ENCODE peak calls at places on chromosomes 6 and 20, in six cellular contexts. W, Z, G, H, M and O are unnamed samples.
A peak's percentile ranks its signal among the peaks of the same experiment; 100 is the strongest.

GRCh38 chr6:23213651-23214050 is 644.3 kb downstream of the HDGFL1 start:
- DNase-seq in W (no peak), Z (peak; percentile 5), G (no peak), H (no peak), M (no peak), O (no peak)

GRCh38 chr6:29811377-29811776 is 16.2 kb upstream of the HLA-G start:
- DNase-seq in W (no peak), Z (no peak), G (no peak), H (no peak), M (no peak), O (no peak)

GRCh38 chr6:169970306-169970988 is 219.0 kb downstream of the ERMARD start:
- DNase-seq in W (no peak), Z (no peak), G (no peak), H (no peak), M (no peak), O (no peak)

GRCh38 chr6:7262037-7262461 is 51.0 kb downstream of the SSR1 start:
- DNase-seq in W (no peak), Z (peak; percentile 48), G (peak; percentile 16), H (no peak), M (no peak), O (no peak)

GRCh38 chr6:170202416-170203135 is 88.3 kb downstream of the DLL1 start:
- DNase-seq in W (no peak), Z (no peak), G (no peak), H (no peak), M (no peak), O (no peak)

GRCh38 chr6:79672631-79673065 is 41.5 kb downstream of the SH3BGRL2 start:
- DNase-seq in W (no peak), Z (peak; percentile 46), G (no peak), H (no peak), M (no peak), O (no peak)

GRCh38 chr6:251920-252319 is 40.4 kb upstream of the DUSP22 start:
- DNase-seq in W (no peak), Z (peak; percentile 72), G (no peak), H (no peak), M (no peak), O (no peak)

GRCh38 chr20:23657202-23657601 is 19.4 kb upstream of the CST3 start:
- DNase-seq in W (no peak), Z (no peak), G (no peak), H (no peak), M (no peak), O (no peak)

GRCh38 chr20:29079769-29080690 is 2177.4 kb upstream of the DEFB115 start:
- DNase-seq in W (no peak), Z (no peak), G (peak; percentile 71), H (no peak), M (peak; percentile 5), O (no peak)

GRCh38 chr6:158026054-158026900 is 44.6 kb downstream of the SYNJ2 start:
- DNase-seq in W (peak; percentile 88), Z (peak; percentile 75), G (peak; percentile 96), H (peak; percentile 80), M (peak; percentile 65), O (peak; percentile 96)

GRCh38 chr20:33178726-33179125 is 10.8 kb downstream of the BPIFA2 start:
- DNase-seq in W (no peak), Z (no peak), G (no peak), H (no peak), M (no peak), O (no peak)

GRCh38 chr20:17901971-17902370 is 66.6 kb downstream of the SNX5 start:
- DNase-seq in W (no peak), Z (no peak), G (no peak), H (no peak), M (no peak), O (no peak)

GRCh38 chr6:16698988-16699868 is 62.0 kb downstream of the ATXN1 start:
- DNase-seq in W (no peak), Z (peak; percentile 74), G (no peak), H (no peak), M (no peak), O (no peak)

GRCh38 chr6:89895273-89895874 is 1.1 kb downstream of the GJA10 start:
- DNase-seq in W (no peak), Z (peak; percentile 58), G (no peak), H (no peak), M (no peak), O (peak; percentile 42)

GRCh38 chr6:11043552-11043960 is 549 bp downstream of the ELOVL2 start:
- DNase-seq in W (no peak), Z (no peak), G (no peak), H (peak; percentile 24), M (no peak), O (no peak)

GRCh38 chr6:139939189-139939979 is 564.9 kb upstream of the CITED2 start:
- DNase-seq in W (no peak), Z (no peak), G (no peak), H (no peak), M (no peak), O (no peak)

GRCh38 chr6:55925292-55925691 is 49.9 kb upstream of the BMP5 start:
- DNase-seq in W (peak; percentile 59), Z (peak; percentile 85), G (no peak), H (no peak), M (no peak), O (peak; percentile 70)

GRCh38 chr6:132818404-132819359 is 4.3 kb downstream of the RPS12 start:
- DNase-seq in W (no peak), Z (no peak), G (no peak), H (no peak), M (no peak), O (no peak)

GRCh38 chr20:49256261-49256660 is 21.6 kb downstream of the ZNFX1 start:
- DNase-seq in W (no peak), Z (no peak), G (no peak), H (no peak), M (no peak), O (no peak)

GRCh38 chr6:117072134-117072533 is 193.2 kb upstream of the VGLL2 start:
- DNase-seq in W (no peak), Z (peak; percentile 14), G (no peak), H (no peak), M (no peak), O (no peak)

GRCh38 chr6:148166339-148166949 is 176.2 kb upstream of the SASH1 start:
- DNase-seq in W (no peak), Z (peak; percentile 39), G (no peak), H (no peak), M (no peak), O (peak; percentile 1)

GRCh38 chr6:73637404-73637803 is 16.4 kb downstream of the SLC17A5 start:
- DNase-seq in W (no peak), Z (no peak), G (no peak), H (no peak), M (no peak), O (no peak)

GRCh38 chr20:43963872-43964791 is 49.5 kb downstream of the TOX2 start:
- DNase-seq in W (no peak), Z (no peak), G (peak; percentile 68), H (no peak), M (no peak), O (no peak)

GRCh38 chr20:50572922-50573777 is 63.0 kb downstream of the PTPN1 start:
- DNase-seq in W (no peak), Z (no peak), G (peak; percentile 84), H (no peak), M (no peak), O (no peak)

GRCh38 chr6:16086970-16087369 is 41.9 kb upstream of the MYLIP start:
- DNase-seq in W (no peak), Z (no peak), G (no peak), H (no peak), M (no peak), O (no peak)

GRCh38 chr20:24763386-24764026 is 185.6 kb upstream of the CST7 start:
- DNase-seq in W (no peak), Z (no peak), G (no peak), H (no peak), M (no peak), O (no peak)

GRCh38 chr6:31752739-31753319 is 9.6 kb upstream of the SAPCD1 start:
- DNase-seq in W (no peak), Z (peak; percentile 52), G (no peak), H (no peak), M (no peak), O (no peak)

GRCh38 chr6:130742282-130742681 is 84.9 kb upstream of the SMLR1 start:
- DNase-seq in W (no peak), Z (no peak), G (no peak), H (no peak), M (no peak), O (peak; percentile 16)

DNA sequence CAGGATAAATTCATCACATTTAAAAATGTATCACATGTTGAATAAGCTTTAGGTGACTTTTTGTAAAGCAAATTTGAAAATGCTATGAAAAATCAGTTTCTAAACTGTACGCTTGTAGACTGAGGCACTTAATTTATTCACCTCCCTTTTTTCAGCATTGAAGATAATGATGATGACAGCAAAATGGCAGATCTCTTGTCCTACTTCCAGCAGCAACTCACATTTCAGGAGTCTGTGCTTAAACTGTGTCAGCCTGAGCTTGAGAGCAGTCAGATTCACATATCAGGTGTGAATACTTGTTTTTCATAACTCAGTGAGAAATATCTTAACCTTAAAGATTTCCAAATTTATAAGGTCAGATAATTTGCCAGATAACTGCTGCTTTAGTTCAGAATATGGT is 15.6 kb downstream of the FBXO9 start:
- DNase-seq in W (no peak), Z (no peak), G (no peak), H (no peak), M (no peak), O (no peak)
- H3K36me3 ChIP-seq in W (peaks cover 4% of the 10 kb centered on the region), Z (peaks cover 43% of the 10 kb centered on the region), G (peaks cover 88% of the 10 kb centered on the region), H (peaks cover 1% of the 10 kb centered on the region), M (peaks cover 53% of the 10 kb centered on the region), O (no peaks in the 10 kb centered on the region)

GRCh38 chr6:142218441-142218840 is 71.4 kb downstream of the VTA1 start:
- DNase-seq in W (no peak), Z (no peak), G (no peak), H (no peak), M (no peak), O (no peak)

GRCh38 chr6:142210606-142211005 is 63.5 kb downstream of the VTA1 start:
- DNase-seq in W (no peak), Z (no peak), G (no peak), H (no peak), M (no peak), O (no peak)

DNA sequence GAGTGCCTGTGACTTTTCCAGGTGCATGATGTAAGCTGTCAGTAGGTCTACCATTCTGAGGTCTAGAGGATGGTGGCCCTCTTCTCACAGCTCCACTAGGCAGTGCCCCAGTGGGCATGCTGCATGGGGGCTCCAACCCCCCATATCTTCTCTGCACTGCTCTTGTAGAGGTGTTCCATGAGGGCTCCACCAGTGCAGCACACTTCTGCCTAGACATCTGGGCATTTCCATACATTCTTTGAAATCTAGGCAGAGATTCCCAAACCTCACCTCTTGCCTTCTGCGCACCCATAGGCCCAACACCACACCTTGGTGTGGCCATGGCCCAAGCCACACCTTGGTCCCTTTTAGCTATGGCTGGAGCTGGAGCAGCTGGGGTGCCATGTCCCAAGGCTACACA is 66.3 kb downstream of the VTA1 start:
- DNase-seq in W (no peak), Z (no peak), G (no peak), H (no peak), M (no peak), O (no peak)
- H3K36me3 ChIP-seq in W (peaks cover 4% of the 10 kb centered on the region), Z (peaks cover 8% of the 10 kb centered on the region), G (peaks cover 28% of the 10 kb centered on the region), H (peaks cover 8% of the 10 kb centered on the region), M (peaks cover 21% of the 10 kb centered on the region), O (peaks cover 3% of the 10 kb centered on the region)

GRCh38 chr20:10200329-10200728 is 18.3 kb upstream of the SNAP25 start:
- DNase-seq in W (no peak), Z (no peak), G (no peak), H (no peak), M (no peak), O (no peak)
- H3K36me3 ChIP-seq in W (no peaks in the 10 kb centered on the region), Z (no peaks in the 10 kb centered on the region), G (no peaks in the 10 kb centered on the region), H (no peaks in the 10 kb centered on the region), M (no peaks in the 10 kb centered on the region), O (no peaks in the 10 kb centered on the region)

GRCh38 chr20:58647814-58648501 is 3.1 kb upstream of the STX16 start:
- DNase-seq in W (peak; percentile 64), Z (no peak), G (peak; percentile 24), H (no peak), M (no peak), O (no peak)
- H3K36me3 ChIP-seq in W (no peaks in the 10 kb centered on the region), Z (no peaks in the 10 kb centered on the region), G (no peaks in the 10 kb centered on the region), H (no peaks in the 10 kb centered on the region), M (no peaks in the 10 kb centered on the region), O (no peaks in the 10 kb centered on the region)